ENCODE peak calls at places on chromosomes 16 and 17, in seven cellular contexts. S is mucosa of gallbladder; H is fibroblast of mammary gland; D is effector CD8-positive, alpha-beta T cell; C is stimulated activated CD8-positive, alpha-beta memory T cell treated with anti-CD3 and anti-CD28 coated beads, Interleukin-2, amount 100 ng/mL, for 1 hour; V is stimulated activated naive CD8-positive, alpha-beta T cell treated with anti-CD3 and anti-CD28 coated beads, Interleukin-15, Interleukin-2, amounts not matched to agents 100 U/mL and 50 U/mL, for 24 hours; R is Daoy. G is an unnamed sample.

GRCh38 chr17:36749493-36749892 is 148.1 kb downstream of the MRM1 start:
- DNase-seq in V (no peak), S (no peak), R (no peak), C (no peak), H (no peak), D (no peak), G (no peak)

GRCh38 chr17:21042434-21043295 is at the start of gene USP22:
- DNase-seq in C (no peak), V (peak; percentile 95), D (peak; percentile 100), R (no peak), H (no peak), S (no peak), G (no peak)

GRCh38 chr16:67470314-67470713 is 10.6 kb downstream of the ATP6V0D1 start:
- DNase-seq in S (peak; percentile 67), H (no peak), C (no peak), D (no peak), R (no peak), V (no peak), G (no peak)

GRCh38 chr17:41835800-41836549 is at the start of gene NT5C3B:
- DNase-seq in V (peak; percentile 68), D (peak; percentile 45), R (peak; percentile 73), H (peak; percentile 17), S (peak; percentile 40), C (peak; percentile 20), G (no peak)

GRCh38 chr16:75262104-75262799 is 10.8 kb upstream of the BCAR1 start:
- DNase-seq in H (peak; percentile 62), D (no peak), C (no peak), V (no peak), R (no peak), S (peak; percentile 74), G (no peak)

GRCh38 chr17:8862213-8863056 is 5.0 kb downstream of the PIK3R6 start:
- DNase-seq in C (no peak), D (no peak), H (no peak), R (no peak), V (no peak), S (no peak), G (no peak)

GRCh38 chr17:70479779-70480178 is 310.4 kb downstream of the KCNJ2 start:
- DNase-seq in C (no peak), S (no peak), V (no peak), H (no peak), D (no peak), R (no peak), G (no peak)

GRCh38 chr17:59851431-59852375 is 41.0 kb downstream of the TUBD1 start:
- DNase-seq in C (no peak), R (peak; percentile 70), V (no peak), H (peak; percentile 99), S (peak; percentile 50), D (no peak), G (peak; percentile 99)

GRCh38 chr17:59838196-59838911 is 54.4 kb downstream of the TUBD1 start:
- DNase-seq in D (no peak), C (no peak), V (peak; percentile 41), R (peak; percentile 63), H (peak; percentile 35), S (no peak), G (no peak)

G was measured in H4.